ENCODE peak calls at places on chromosomes 7 and 10, in seven cellular contexts. One of them, this sample, is unnamed.

GRCh38 chr7:11833431-11833830 is 1.4 kb upstream of the THSD7A start:
- DNase-seq in H9: no peak
- DNase-seq in dorsolateral prefrontal cortex: no peak
- DNase-seq in astrocyte: no peak
- DNase-seq in progenitor cell of endocrine pancreas: no peak
- DNase-seq in CD8-positive, alpha-beta T cell: no peak
- DNase-seq in neural crest cell: no peak
- DNase-seq in this sample: no peak

GRCh38 chr10:29471483-29471859 is 163.3 kb downstream of the SVIL start:
- DNase-seq in H9: no peak
- DNase-seq in dorsolateral prefrontal cortex: no peak
- DNase-seq in astrocyte: peak
- DNase-seq in progenitor cell of endocrine pancreas: no peak
- DNase-seq in CD8-positive, alpha-beta T cell: no peak
- DNase-seq in neural crest cell: no peak
- DNase-seq in this sample: no peak

GRCh38 chr10:32004161-32004591 is 52.0 kb downstream of the KIF5B start:
- DNase-seq in H9: peak
- DNase-seq in dorsolateral prefrontal cortex: peak
- DNase-seq in astrocyte: no peak
- DNase-seq in progenitor cell of endocrine pancreas: no peak
- DNase-seq in CD8-positive, alpha-beta T cell: no peak
- DNase-seq in neural crest cell: no peak
- DNase-seq in this sample: no peak

GRCh38 chr7:141752634-141753033 is 11.3 kb upstream of the TAS2R3 start:
- DNase-seq in H9: no peak
- DNase-seq in dorsolateral prefrontal cortex: no peak
- DNase-seq in astrocyte: no peak
- DNase-seq in progenitor cell of endocrine pancreas: no peak
- DNase-seq in CD8-positive, alpha-beta T cell: no peak
- DNase-seq in neural crest cell: no peak
- DNase-seq in this sample: no peak

GRCh38 chr7:18961997-18962396 is 155.4 kb downstream of the TWIST1 start:
- DNase-seq in H9: no peak
- DNase-seq in dorsolateral prefrontal cortex: no peak
- DNase-seq in astrocyte: peak
- DNase-seq in progenitor cell of endocrine pancreas: no peak
- DNase-seq in CD8-positive, alpha-beta T cell: no peak
- DNase-seq in neural crest cell: no peak
- DNase-seq in this sample: no peak

GRCh38 chr7:111363099-111363498 is 199.2 kb downstream of the IMMP2L start:
- DNase-seq in H9: no peak
- DNase-seq in dorsolateral prefrontal cortex: no peak
- DNase-seq in astrocyte: peak
- DNase-seq in progenitor cell of endocrine pancreas: no peak
- DNase-seq in CD8-positive, alpha-beta T cell: no peak
- DNase-seq in neural crest cell: no peak
- DNase-seq in this sample: no peak

GRCh38 chr10:93435621-93436385 is 46.3 kb downstream of the MYOF start:
- DNase-seq in H9: no peak
- DNase-seq in dorsolateral prefrontal cortex: no peak
- DNase-seq in astrocyte: peak
- DNase-seq in progenitor cell of endocrine pancreas: no peak
- DNase-seq in CD8-positive, alpha-beta T cell: no peak
- DNase-seq in neural crest cell: no peak
- DNase-seq in this sample: no peak

GRCh38 chr7:28926871-28927597 is 31.1 kb downstream of the TRIL start:
- DNase-seq in H9: peak
- DNase-seq in dorsolateral prefrontal cortex: peak
- DNase-seq in astrocyte: peak
- DNase-seq in progenitor cell of endocrine pancreas: peak
- DNase-seq in CD8-positive, alpha-beta T cell: peak
- DNase-seq in neural crest cell: peak
- DNase-seq in this sample: peak

GRCh38 chr7:6637544-6638229 is 569 bp downstream of the ZNF316 start:
- DNase-seq in H9: peak
- DNase-seq in dorsolateral prefrontal cortex: no peak
- DNase-seq in astrocyte: peak
- DNase-seq in progenitor cell of endocrine pancreas: peak
- DNase-seq in CD8-positive, alpha-beta T cell: peak
- DNase-seq in neural crest cell: peak
- DNase-seq in this sample: peak

GRCh38 chr7:118005021-118005420 is 131.8 kb upstream of the CTTNBP2 start:
- DNase-seq in H9: no peak
- DNase-seq in dorsolateral prefrontal cortex: no peak
- DNase-seq in astrocyte: no peak
- DNase-seq in progenitor cell of endocrine pancreas: no peak
- DNase-seq in CD8-positive, alpha-beta T cell: no peak
- DNase-seq in neural crest cell: no peak
- DNase-seq in this sample: no peak

GRCh38 chr10:20271490-20271889 is 455.3 kb downstream of the PLXDC2 start:
- DNase-seq in H9: no peak
- DNase-seq in dorsolateral prefrontal cortex: no peak
- DNase-seq in astrocyte: no peak
- DNase-seq in progenitor cell of endocrine pancreas: no peak
- DNase-seq in CD8-positive, alpha-beta T cell: no peak
- DNase-seq in neural crest cell: no peak
- DNase-seq in this sample: no peak

GRCh38 chr7:46554688-46555422 is 633.8 kb upstream of the IGFBP3 start:
- DNase-seq in H9: no peak
- DNase-seq in dorsolateral prefrontal cortex: no peak
- DNase-seq in astrocyte: peak
- DNase-seq in progenitor cell of endocrine pancreas: no peak
- DNase-seq in CD8-positive, alpha-beta T cell: no peak
- DNase-seq in neural crest cell: no peak
- DNase-seq in this sample: no peak

GRCh38 chr10:117860135-117860534 is 186.6 kb downstream of the RAB11FIP2 start:
- DNase-seq in H9: no peak
- DNase-seq in dorsolateral prefrontal cortex: no peak
- DNase-seq in astrocyte: no peak
- DNase-seq in progenitor cell of endocrine pancreas: no peak
- DNase-seq in CD8-positive, alpha-beta T cell: no peak
- DNase-seq in neural crest cell: no peak
- DNase-seq in this sample: no peak

GRCh38 chr10:44378626-44379025 is 6.3 kb downstream of the CXCL12 start:
- DNase-seq in H9: no peak
- DNase-seq in dorsolateral prefrontal cortex: no peak
- DNase-seq in astrocyte: no peak
- DNase-seq in progenitor cell of endocrine pancreas: no peak
- DNase-seq in CD8-positive, alpha-beta T cell: no peak
- DNase-seq in neural crest cell: no peak
- DNase-seq in this sample: no peak

GRCh38 chr7:134453526-134453925 is 5.4 kb downstream of the AKR1B1 start:
- DNase-seq in H9: no peak
- DNase-seq in dorsolateral prefrontal cortex: no peak
- DNase-seq in astrocyte: no peak
- DNase-seq in progenitor cell of endocrine pancreas: no peak
- DNase-seq in CD8-positive, alpha-beta T cell: no peak
- DNase-seq in neural crest cell: no peak
- DNase-seq in this sample: no peak

GRCh38 chr7:116527521-116527920 is 2.7 kb downstream of the CAV1 start:
- DNase-seq in H9: no peak
- DNase-seq in dorsolateral prefrontal cortex: no peak
- DNase-seq in astrocyte: no peak
- DNase-seq in progenitor cell of endocrine pancreas: no peak
- DNase-seq in CD8-positive, alpha-beta T cell: no peak
- DNase-seq in neural crest cell: no peak
- DNase-seq in this sample: no peak

GRCh38 chr10:34906021-34906965 is 91.2 kb upstream of the PARD3 start:
- DNase-seq in H9: peak
- DNase-seq in dorsolateral prefrontal cortex: no peak
- DNase-seq in astrocyte: peak
- DNase-seq in progenitor cell of endocrine pancreas: no peak
- DNase-seq in CD8-positive, alpha-beta T cell: no peak
- DNase-seq in neural crest cell: peak
- DNase-seq in this sample: peak

GRCh38 chr10:28545967-28546644 is 13.2 kb downstream of the WAC start:
- DNase-seq in H9: no peak
- DNase-seq in dorsolateral prefrontal cortex: no peak
- DNase-seq in astrocyte: no peak
- DNase-seq in progenitor cell of endocrine pancreas: no peak
- DNase-seq in CD8-positive, alpha-beta T cell: no peak
- DNase-seq in neural crest cell: no peak
- DNase-seq in this sample: no peak

GRCh38 chr10:29533696-29534285 is 101.0 kb downstream of the SVIL start:
- DNase-seq in H9: no peak
- DNase-seq in dorsolateral prefrontal cortex: no peak
- DNase-seq in astrocyte: peak
- DNase-seq in progenitor cell of endocrine pancreas: no peak
- DNase-seq in CD8-positive, alpha-beta T cell: no peak
- DNase-seq in neural crest cell: no peak
- DNase-seq in this sample: no peak

GRCh38 chr7:157302314-157302711 is 34.5 kb upstream of the DNAJB6 start:
- DNase-seq in H9: peak
- DNase-seq in dorsolateral prefrontal cortex: peak
- DNase-seq in astrocyte: peak
- DNase-seq in progenitor cell of endocrine pancreas: no peak
- DNase-seq in CD8-positive, alpha-beta T cell: peak
- DNase-seq in neural crest cell: no peak
- DNase-seq in this sample: peak

GRCh38 chr10:4651404-4652037 is 174.5 kb upstream of the AKR1E2 start:
- DNase-seq in H9: no peak
- DNase-seq in dorsolateral prefrontal cortex: no peak
- DNase-seq in astrocyte: peak
- DNase-seq in progenitor cell of endocrine pancreas: no peak
- DNase-seq in CD8-positive, alpha-beta T cell: no peak
- DNase-seq in neural crest cell: no peak
- DNase-seq in this sample: no peak

GRCh38 chr10:37654466-37654865 is 202.9 kb downstream of the ZNF248 start:
- DNase-seq in H9: no peak
- DNase-seq in dorsolateral prefrontal cortex: no peak
- DNase-seq in astrocyte: no peak
- DNase-seq in progenitor cell of endocrine pancreas: no peak
- DNase-seq in CD8-positive, alpha-beta T cell: no peak
- DNase-seq in neural crest cell: no peak
- DNase-seq in this sample: peak

GRCh38 chr10:20494474-20494873 is 402.6 kb downstream of the NEBL start:
- DNase-seq in H9: no peak
- DNase-seq in dorsolateral prefrontal cortex: no peak
- DNase-seq in astrocyte: peak
- DNase-seq in progenitor cell of endocrine pancreas: no peak
- DNase-seq in CD8-positive, alpha-beta T cell: no peak
- DNase-seq in neural crest cell: no peak
- DNase-seq in this sample: no peak

GRCh38 chr7:47347986-47348385 is 233.9 kb downstream of the TNS3 start:
- DNase-seq in H9: no peak
- DNase-seq in dorsolateral prefrontal cortex: no peak
- DNase-seq in astrocyte: no peak
- DNase-seq in progenitor cell of endocrine pancreas: no peak
- DNase-seq in CD8-positive, alpha-beta T cell: no peak
- DNase-seq in neural crest cell: no peak
- DNase-seq in this sample: no peak

GRCh38 chr7:77714195-77714594 is 17.9 kb downstream of the RSBN1L start:
- DNase-seq in H9: no peak
- DNase-seq in dorsolateral prefrontal cortex: no peak
- DNase-seq in astrocyte: no peak
- DNase-seq in progenitor cell of endocrine pancreas: no peak
- DNase-seq in CD8-positive, alpha-beta T cell: no peak
- DNase-seq in neural crest cell: no peak
- DNase-seq in this sample: no peak

GRCh38 chr10:110210663-110211454 is 3.5 kb downstream of the MXI1 start:
- DNase-seq in H9: peak
- DNase-seq in dorsolateral prefrontal cortex: peak
- DNase-seq in astrocyte: peak
- DNase-seq in progenitor cell of endocrine pancreas: peak
- DNase-seq in CD8-positive, alpha-beta T cell: peak
- DNase-seq in neural crest cell: peak
- DNase-seq in this sample: peak
- TF ChIP-seq CTCF in H9: no peak
- TF ChIP-seq CTCF in dorsolateral prefrontal cortex: no peak
- TF ChIP-seq CTCF in astrocyte: no peak
- TF ChIP-seq CTCF in progenitor cell of endocrine pancreas: no peak
- TF ChIP-seq CTCF in CD8-positive, alpha-beta T cell: no peak
- TF ChIP-seq CTCF in neural crest cell: no peak
- TF ChIP-seq CTCF in this sample: no peak

GRCh38 chr7:93092757-93093370 is 24.9 kb downstream of the SAMD9 start:
- DNase-seq in H9: no peak
- DNase-seq in dorsolateral prefrontal cortex: no peak
- DNase-seq in astrocyte: peak
- DNase-seq in progenitor cell of endocrine pancreas: no peak
- DNase-seq in CD8-positive, alpha-beta T cell: no peak
- DNase-seq in neural crest cell: no peak
- DNase-seq in this sample: no peak
- TF ChIP-seq CTCF in H9: peak
- TF ChIP-seq CTCF in dorsolateral prefrontal cortex: no peak
- TF ChIP-seq CTCF in astrocyte: peak
- TF ChIP-seq CTCF in progenitor cell of endocrine pancreas: peak
- TF ChIP-seq CTCF in CD8-positive, alpha-beta T cell: no peak
- TF ChIP-seq CTCF in neural crest cell: no peak
- TF ChIP-seq CTCF in this sample: peak

GRCh38 chr7:16606704-16607103 is 38.9 kb downstream of the ANKMY2 start:
- DNase-seq in H9: no peak
- DNase-seq in dorsolateral prefrontal cortex: no peak
- DNase-seq in astrocyte: no peak
- DNase-seq in progenitor cell of endocrine pancreas: no peak
- DNase-seq in CD8-positive, alpha-beta T cell: no peak
- DNase-seq in neural crest cell: no peak
- DNase-seq in this sample: no peak

GRCh38 chr7:16599860-16600259 is 45.7 kb downstream of the ANKMY2 start:
- DNase-seq in H9: no peak
- DNase-seq in dorsolateral prefrontal cortex: no peak
- DNase-seq in astrocyte: no peak
- DNase-seq in progenitor cell of endocrine pancreas: no peak
- DNase-seq in CD8-positive, alpha-beta T cell: no peak
- DNase-seq in neural crest cell: no peak
- DNase-seq in this sample: no peak

GRCh38 chr7:16609842-16610450 is 35.6 kb downstream of the ANKMY2 start:
- DNase-seq in H9: no peak
- DNase-seq in dorsolateral prefrontal cortex: no peak
- DNase-seq in astrocyte: no peak
- DNase-seq in progenitor cell of endocrine pancreas: no peak
- DNase-seq in CD8-positive, alpha-beta T cell: no peak
- DNase-seq in neural crest cell: no peak
- DNase-seq in this sample: no peak

GRCh38 chr7:16603633-16604032 is 41.9 kb downstream of the ANKMY2 start:
- DNase-seq in H9: no peak
- DNase-seq in dorsolateral prefrontal cortex: no peak
- DNase-seq in astrocyte: no peak
- DNase-seq in progenitor cell of endocrine pancreas: no peak
- DNase-seq in CD8-positive, alpha-beta T cell: no peak
- DNase-seq in neural crest cell: no peak
- DNase-seq in this sample: no peak

DNA sequence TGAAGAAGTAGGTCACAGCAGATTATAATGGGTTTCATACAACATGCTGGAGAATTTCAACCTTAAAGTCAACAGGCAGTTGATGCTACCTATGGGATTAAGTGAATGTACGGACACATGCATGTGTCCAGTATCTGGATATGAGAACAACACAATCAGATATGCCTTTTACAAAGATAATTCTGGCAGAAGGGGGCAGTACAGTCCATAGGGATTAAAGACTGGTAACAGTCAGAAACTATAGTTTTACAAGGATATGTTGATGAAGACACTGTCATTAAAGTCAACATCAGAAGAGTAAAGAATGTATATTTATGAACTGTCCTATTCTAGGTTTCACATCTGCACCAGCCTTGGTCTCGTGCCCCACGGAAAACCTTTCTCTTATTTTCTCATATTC is 41.5 kb downstream of the ANKMY2 start:
- DNase-seq in H9: no peak
- DNase-seq in dorsolateral prefrontal cortex: no peak
- DNase-seq in astrocyte: no peak
- DNase-seq in progenitor cell of endocrine pancreas: no peak
- DNase-seq in CD8-positive, alpha-beta T cell: no peak
- DNase-seq in neural crest cell: no peak
- DNase-seq in this sample: no peak
- TF ChIP-seq CTCF in H9: no peak
- TF ChIP-seq CTCF in dorsolateral prefrontal cortex: peak
- TF ChIP-seq CTCF in astrocyte: no peak
- TF ChIP-seq CTCF in progenitor cell of endocrine pancreas: no peak
- TF ChIP-seq CTCF in CD8-positive, alpha-beta T cell: peak
- TF ChIP-seq CTCF in neural crest cell: peak
- TF ChIP-seq CTCF in this sample: no peak

GRCh38 chr7:42574693-42575084 is 337.2 kb downstream of the C7orf25 start:
- DNase-seq in H9: no peak
- DNase-seq in dorsolateral prefrontal cortex: no peak
- DNase-seq in astrocyte: no peak
- DNase-seq in progenitor cell of endocrine pancreas: no peak
- DNase-seq in CD8-positive, alpha-beta T cell: no peak
- DNase-seq in neural crest cell: no peak
- DNase-seq in this sample: no peak
- TF ChIP-seq CTCF in H9: peak
- TF ChIP-seq CTCF in dorsolateral prefrontal cortex: no peak
- TF ChIP-seq CTCF in astrocyte: no peak
- TF ChIP-seq CTCF in progenitor cell of endocrine pancreas: peak
- TF ChIP-seq CTCF in CD8-positive, alpha-beta T cell: no peak
- TF ChIP-seq CTCF in neural crest cell: peak
- TF ChIP-seq CTCF in this sample: peak